ENCODE peak calls at places on chromosomes 2 and 18, in ten cellular contexts. B is AG09309, I is IMR-90, O is heart right ventricle, L is adrenal gland, E is dorsolateral prefrontal cortex, C is body of pancreas, F is K562, N is HFFc6, G is choroid plexus epithelial cell. W is an unnamed sample.

GRCh38 chr18:45671366-45671765 is 52.6 kb upstream of the SLC14A1 start:
- DNase-seq in L (peak), I (no peak), G (no peak), F (no peak), E (no peak), B (no peak), O (no peak), C (no peak), N (no peak), W (no peak)

GRCh38 chr2:27857417-27858172 is 32.6 kb downstream of the RBKS start:
- DNase-seq in G (peak), N (peak), I (peak), L (no peak), C (no peak), E (no peak), O (no peak), B (peak), F (no peak), W (peak)

GRCh38 chr2:46815121-46815802 is 100.3 kb downstream of the MCFD2 start:
- DNase-seq in N (no peak), O (no peak), F (no peak), C (no peak), B (no peak), E (no peak), L (no peak), I (no peak), G (no peak), W (no peak)

GRCh38 chr18:44771957-44772917 is 91.5 kb downstream of the SETBP1 start:
- DNase-seq in L (peak), N (no peak), G (peak), I (no peak), C (peak), O (peak), B (peak), E (no peak), F (no peak), W (no peak)

GRCh38 chr2:149431337-149431736 is 101.0 kb downstream of the LYPD6 start:
- DNase-seq in E (no peak), O (no peak), B (no peak), L (no peak), C (no peak), G (no peak), F (no peak), I (peak), N (peak), W (no peak)

GRCh38 chr2:171531291-171531690 is 9.0 kb downstream of the CYBRD1 start:
- DNase-seq in I (peak), E (no peak), G (peak), N (peak), O (no peak), L (peak), B (no peak), C (peak), F (no peak), W (no peak)

GRCh38 chr2:27131429-27131828 is 3.0 kb downstream of the PREB start:
- DNase-seq in E (no peak), N (no peak), C (no peak), O (no peak), B (no peak), G (no peak), F (no peak), I (no peak), L (no peak), W (no peak)

GRCh38 chr2:173854840-173855239 is 110.3 kb downstream of the SP3 start:
- DNase-seq in O (peak), G (no peak), B (no peak), F (no peak), L (peak), I (peak), E (no peak), C (no peak), N (peak), W (peak)

GRCh38 chr2:236352761-236353593 is 88.8 kb upstream of the ASB18 start:
- DNase-seq in B (peak), O (no peak), F (peak), L (no peak), G (peak), E (no peak), I (peak), C (peak), N (peak), W (no peak)

GRCh38 chr2:61244694-61245093 is 82.7 kb downstream of the C2orf74 start:
- DNase-seq in F (no peak), E (no peak), G (no peak), L (no peak), B (no peak), N (no peak), I (no peak), O (no peak), C (no peak), W (no peak)

GRCh38 chr18:52813637-52814416 is 473.8 kb downstream of the DCC start:
- DNase-seq in I (no peak), E (no peak), O (no peak), L (no peak), B (no peak), C (no peak), G (no peak), N (no peak), F (no peak), W (peak)

GRCh38 chr2:169946546-169946945 is 119.3 kb downstream of the UBR3 start:
- DNase-seq in G (no peak), L (no peak), E (no peak), C (no peak), N (no peak), O (no peak), F (no peak), B (no peak), I (no peak), W (no peak)

GRCh38 chr2:169945515-169945914 is 118.3 kb downstream of the UBR3 start:
- DNase-seq in N (no peak), B (no peak), I (no peak), G (no peak), L (no peak), O (no peak), E (no peak), F (no peak), C (no peak), W (no peak)

GRCh38 chr2:169946092-169946491 is 118.8 kb downstream of the UBR3 start:
- DNase-seq in F (no peak), G (no peak), C (no peak), E (no peak), N (no peak), O (no peak), L (no peak), B (no peak), I (no peak), W (no peak)
- TF ChIP-seq CTCF in F (no peak), G (no peak), C (no peak), E (no peak), N (no peak), O (no peak), L (no peak), B (no peak), I (no peak), W (no peak)

DNA sequence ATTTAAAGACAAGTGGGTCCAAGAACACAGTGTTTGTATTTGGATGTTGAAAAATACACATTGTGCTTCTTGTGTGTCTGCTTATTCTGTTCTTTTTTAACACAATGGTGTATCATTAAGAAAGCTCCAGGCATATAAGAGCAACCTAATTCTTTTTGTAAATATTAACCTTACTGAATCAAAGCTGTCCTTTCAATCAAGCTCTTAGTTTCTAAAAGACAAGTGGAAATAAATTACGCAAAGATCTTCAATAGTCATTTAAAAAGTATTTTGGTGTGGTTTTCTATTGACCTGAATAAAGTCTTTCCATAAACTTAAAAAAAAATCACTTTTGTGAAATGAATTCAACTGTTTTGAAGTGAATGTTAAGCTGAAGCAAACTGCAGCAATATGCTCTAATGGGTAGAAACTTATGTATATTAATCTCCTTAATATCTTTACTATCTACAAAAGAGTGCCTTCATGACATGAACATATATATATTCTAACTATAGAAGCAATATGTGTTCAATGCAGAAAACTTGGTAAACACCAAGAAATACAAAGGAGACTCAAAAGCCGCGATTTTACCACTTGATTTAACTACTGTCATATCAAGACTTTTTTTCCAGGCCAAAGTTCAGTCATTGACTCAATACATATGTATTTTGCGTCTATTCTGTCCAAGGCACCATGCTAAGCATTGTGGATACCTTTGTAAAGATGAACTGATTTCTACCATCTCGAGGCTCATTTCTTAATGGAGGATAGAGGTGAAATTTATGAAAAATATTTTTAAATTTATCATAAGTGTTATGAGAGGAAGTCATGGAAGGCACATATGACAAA is 97.7 kb downstream of the ARHGAP15 start:
- DNase-seq in E (no peak), L (no peak), N (no peak), C (no peak), O (no peak), B (no peak), I (no peak), G (no peak), F (no peak), W (no peak)
- TF ChIP-seq CTCF in E (no peak), L (no peak), N (no peak), C (no peak), O (no peak), B (no peak), I (no peak), G (no peak), F (no peak), W (no peak)

GRCh38 chr2:118048396-118048795 is 34.5 kb upstream of the CCDC93 start:
- DNase-seq in E (no peak), C (no peak), L (no peak), O (no peak), N (peak), G (no peak), F (no peak), I (peak), B (no peak), W (no peak)

GRCh38 chr2:118044103-118044716 is 30.3 kb upstream of the CCDC93 start:
- DNase-seq in C (no peak), L (no peak), G (no peak), O (no peak), I (no peak), B (no peak), F (no peak), E (no peak), N (no peak), W (no peak)

GRCh38 chr2:118044849-118045248 is 31.0 kb upstream of the CCDC93 start:
- DNase-seq in O (no peak), I (no peak), F (no peak), G (no peak), N (no peak), C (no peak), E (no peak), L (no peak), B (no peak), W (no peak)

GRCh38 chr2:118047273-118047898 is 33.5 kb upstream of the CCDC93 start:
- DNase-seq in C (no peak), G (peak), N (peak), L (no peak), F (no peak), O (no peak), E (no peak), B (no peak), I (peak), W (no peak)

GRCh38 chr2:118046628-118047210 is 32.8 kb upstream of the CCDC93 start:
- DNase-seq in N (peak), O (no peak), B (no peak), F (peak), L (no peak), C (no peak), E (no peak), G (peak), I (peak), W (no peak)
- TF ChIP-seq CTCF in N (peak), O (peak), B (peak), F (peak), L (peak), C (peak), E (peak), G (peak), I (peak), W (peak)

GRCh38 chr2:10162586-10163497 is 40.3 kb downstream of the RRM2 start:
- DNase-seq in N (no peak), E (no peak), I (no peak), L (no peak), F (peak), O (no peak), C (no peak), G (no peak), B (no peak), W (no peak)
- TF ChIP-seq CTCF in N (peak), E (no peak), I (no peak), L (no peak), F (no peak), O (peak), C (no peak), G (peak), B (no peak), W (peak)

GRCh38 chr2:12363569-12363968 is 353.2 kb upstream of the TRIB2 start:
- DNase-seq in B (no peak), L (no peak), F (no peak), E (no peak), O (no peak), N (no peak), C (no peak), G (no peak), I (no peak), W (no peak)

GRCh38 chr2:12361506-12361905 is 355.2 kb upstream of the TRIB2 start:
- DNase-seq in E (no peak), C (no peak), B (no peak), F (no peak), G (no peak), N (no peak), O (no peak), L (no peak), I (peak), W (no peak)

DNA sequence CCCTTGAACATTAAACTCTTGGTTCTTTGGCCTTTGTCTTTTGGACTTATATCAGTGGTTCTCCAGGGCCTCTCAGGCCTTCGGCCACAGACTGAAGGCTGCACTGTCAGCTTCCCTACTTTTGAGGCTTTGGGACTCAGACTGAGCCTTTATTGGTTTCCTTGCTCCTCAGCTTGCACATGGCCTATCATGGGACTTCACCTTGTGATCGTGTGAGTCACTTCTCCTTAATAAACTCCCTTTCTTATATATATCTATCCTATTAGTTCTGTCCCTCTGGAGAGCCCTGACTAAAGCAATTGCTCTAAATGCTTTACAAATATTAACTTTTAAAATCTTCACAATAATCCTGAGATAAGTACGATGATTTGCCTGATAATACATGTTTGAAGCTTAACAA is 353.6 kb upstream of the TRIB2 start:
- DNase-seq in E (no peak), C (no peak), B (no peak), G (no peak), N (no peak), L (no peak), I (no peak), O (no peak), F (no peak), W (no peak)
- TF ChIP-seq CTCF in E (no peak), C (no peak), B (no peak), G (no peak), N (no peak), L (no peak), I (no peak), O (no peak), F (no peak), W (no peak)

DNA sequence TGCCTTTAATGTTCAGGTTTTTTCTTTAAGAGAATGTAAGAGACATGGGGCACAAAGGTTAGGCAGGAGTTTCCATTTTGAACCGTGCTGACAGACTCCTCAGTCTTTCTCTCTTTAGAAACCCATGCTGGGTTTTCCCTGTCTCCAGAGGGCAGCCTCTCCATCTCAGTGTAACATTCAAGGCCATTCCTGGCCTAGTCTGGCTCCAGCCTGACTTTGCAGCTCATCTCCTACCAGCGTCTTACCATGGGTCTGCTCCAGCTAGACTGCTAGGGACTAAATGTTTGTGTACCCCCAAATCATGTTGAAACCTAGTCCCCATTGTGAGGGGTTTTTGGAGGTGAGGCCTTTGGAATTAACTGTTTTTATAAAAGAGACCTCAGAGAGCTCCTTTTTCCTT is 9.8 kb upstream of the CLIP4 start:
- DNase-seq in O (no peak), F (no peak), E (no peak), B (no peak), C (no peak), N (no peak), G (no peak), L (no peak), I (no peak), W (no peak)
- TF ChIP-seq CTCF in O (no peak), F (no peak), E (no peak), B (peak), C (no peak), N (no peak), G (no peak), L (no peak), I (peak), W (no peak)

GRCh38 chr2:117968724-117969121 is 45.1 kb downstream of the CCDC93 start:
- DNase-seq in I (no peak), G (no peak), N (no peak), F (no peak), E (no peak), L (no peak), O (no peak), B (no peak), C (no peak), W (no peak)
- TF ChIP-seq CTCF in I (no peak), G (peak), N (peak), F (no peak), E (no peak), L (no peak), O (no peak), B (no peak), C (no peak), W (no peak)

GRCh38 chr18:24403076-24403475 is 5.5 kb upstream of the OSBPL1A start:
- DNase-seq in N (no peak), L (no peak), C (no peak), B (no peak), G (no peak), E (no peak), O (no peak), I (no peak), F (no peak), W (no peak)

GRCh38 chr18:24400587-24400986 is 3.0 kb upstream of the OSBPL1A start:
- DNase-seq in O (no peak), N (no peak), F (no peak), I (no peak), E (no peak), C (no peak), L (no peak), B (no peak), G (no peak), W (no peak)

GRCh38 chr18:24404591-24404990 is 7.0 kb upstream of the OSBPL1A start:
- DNase-seq in C (no peak), G (no peak), L (no peak), E (no peak), F (no peak), B (no peak), N (no peak), O (no peak), I (no peak), W (no peak)

GRCh38 chr18:24398515-24398914 is 891 bp upstream of the OSBPL1A start:
- DNase-seq in O (no peak), F (no peak), B (peak), I (peak), N (no peak), G (peak), E (peak), L (peak), C (peak), W (no peak)

GRCh38 chr18:24402209-24402785 is 4.7 kb upstream of the OSBPL1A start:
- DNase-seq in C (no peak), G (no peak), I (no peak), N (no peak), E (no peak), L (no peak), B (no peak), O (no peak), F (no peak), W (no peak)
- TF ChIP-seq CTCF in C (no peak), G (peak), I (peak), N (peak), E (peak), L (peak), B (peak), O (peak), F (peak), W (peak)

W was measured in AG04449.